ENCODE peak calls at places on chromosomes 11 and 22, in ten cellular contexts. P, N, J, C, U, A, B, W, R and F are unnamed samples.
A peak's percentile ranks its signal among the peaks of the same experiment; 100 is the strongest.

GRCh38 chr11:63494936-63495335 is 4.0 kb upstream of the PLAAT5 start:
- DNase-seq in J (no peak), N (no peak), W (no peak), P (no peak), C (no peak), R (no peak), A (no peak), B (no peak), U (no peak), F (no peak)

GRCh38 chr11:12219732-12220131 is 109.3 kb downstream of the MICAL2 start:
- DNase-seq in A (no peak), C (no peak), U (no peak), J (no peak), B (no peak), N (peak; percentile 71), W (no peak), R (no peak), P (peak; percentile 93), F (no peak)

GRCh38 chr11:75077316-75077715 is 19.4 kb downstream of the OR2AT4 start:
- DNase-seq in J (no peak), R (no peak), P (no peak), C (no peak), U (peak; percentile 49), B (no peak), N (no peak), A (no peak), W (no peak), F (no peak)

GRCh38 chr22:32623943-32624342 is 149.3 kb downstream of the FBXO7 start:
- DNase-seq in N (peak; percentile 86), J (no peak), P (peak; percentile 91), W (no peak), A (peak; percentile 88), B (no peak), R (peak; percentile 80), C (no peak), U (no peak), F (no peak)

GRCh38 chr11:83310718-83311117 is 24.6 kb upstream of the CCDC90B start:
- DNase-seq in W (no peak), C (no peak), A (no peak), R (no peak), U (no peak), N (no peak), P (no peak), J (no peak), B (no peak), F (no peak)

GRCh38 chr11:13073119-13073981 is 64.2 kb downstream of the RASSF10 start:
- DNase-seq in R (no peak), A (peak; percentile 2), P (peak; percentile 10), C (no peak), B (no peak), N (peak; percentile 89), J (no peak), U (peak; percentile 100), W (no peak), F (no peak)

GRCh38 chr22:27621671-27622070 is 179.9 kb downstream of the MN1 start:
- DNase-seq in W (no peak), C (no peak), P (no peak), J (no peak), B (no peak), A (no peak), N (peak; percentile 8), R (no peak), U (no peak), F (no peak)

GRCh38 chr11:121755191-121755590 is 302.4 kb upstream of the SORL1-AS1 start:
- DNase-seq in B (no peak), A (no peak), W (no peak), C (no peak), U (no peak), J (no peak), N (no peak), R (no peak), P (no peak), F (no peak)

GRCh38 chr11:134045799-134046635 is 22.9 kb upstream of the JAM3 start:
- DNase-seq in C (peak; percentile 72), P (peak; percentile 32), A (no peak), U (no peak), B (no peak), W (peak; percentile 61), J (no peak), R (no peak), N (peak; percentile 16), F (peak; percentile 67)

GRCh38 chr22:48615171-48616008 is 1212.3 kb downstream of the BRD1 start:
- DNase-seq in C (no peak), B (no peak), R (no peak), J (no peak), W (no peak), U (no peak), A (no peak), N (no peak), P (no peak), F (no peak)
- TF ChIP-seq CTCF in C (no peak), B (no peak), R (no peak), J (no peak), W (no peak), U (no peak), A (no peak), N (no peak), P (no peak), F (no peak)

DNA sequence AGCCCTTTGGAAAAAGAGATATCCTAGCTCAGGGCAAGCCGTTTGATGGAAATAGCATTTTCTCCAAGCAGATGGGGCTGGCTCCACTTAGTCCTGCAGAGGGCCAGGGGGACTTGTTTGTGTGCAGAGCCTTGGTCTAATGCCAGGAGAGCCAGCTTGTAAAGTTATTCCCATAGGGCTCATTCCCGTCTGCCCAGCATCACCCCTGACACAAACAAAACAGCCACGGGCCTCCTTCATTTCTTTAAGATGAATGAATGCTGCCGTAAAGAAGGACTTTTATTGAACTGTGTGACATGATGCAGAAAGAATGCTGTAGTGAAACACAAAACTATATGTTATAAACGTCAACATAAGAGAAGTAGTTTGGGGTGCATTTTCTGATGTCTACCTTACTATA is 53.0 kb downstream of the NCAM1 start:
- DNase-seq in W (no peak), B (no peak), R (no peak), P (peak; percentile 26), N (no peak), A (no peak), C (no peak), J (no peak), U (no peak), F (no peak)
- TF ChIP-seq CTCF in W (no peak), B (no peak), R (no peak), P (no peak), N (no peak), A (no peak), C (no peak), J (no peak), U (no peak), F (no peak)

GRCh38 chr11:120566176-120566575 is 54.6 kb downstream of the GRIK4 start:
- DNase-seq in R (no peak), P (peak; percentile 17), A (no peak), W (no peak), J (no peak), U (peak; percentile 48), C (peak; percentile 32), N (peak; percentile 75), B (no peak), F (no peak)

GRCh38 chr11:120565436-120566155 is 54.0 kb downstream of the GRIK4 start:
- DNase-seq in U (peak; percentile 36), J (no peak), R (no peak), C (peak; percentile 26), A (no peak), W (no peak), N (peak; percentile 62), P (no peak), B (no peak), F (no peak)

GRCh38 chr11:120563698-120564572 is 52.4 kb downstream of the GRIK4 start:
- DNase-seq in U (no peak), J (peak; percentile 63), B (peak; percentile 46), P (peak; percentile 15), R (no peak), W (peak; percentile 67), C (peak; percentile 60), A (no peak), N (peak; percentile 39), F (no peak)

GRCh38 chr11:120562806-120563425 is 51.4 kb downstream of the GRIK4 start:
- DNase-seq in N (peak; percentile 20), W (peak; percentile 48), C (peak; percentile 19), A (no peak), U (no peak), B (no peak), J (no peak), P (peak; percentile 25), R (no peak), F (no peak)

GRCh38 chr11:120564573-120565301 is 53.2 kb downstream of the GRIK4 start:
- DNase-seq in J (peak; percentile 48), C (peak; percentile 47), A (no peak), W (peak; percentile 78), P (peak; percentile 52), B (peak; percentile 90), N (peak; percentile 72), U (no peak), R (no peak), F (peak; percentile 71)
- TF ChIP-seq CTCF in J (peak; percentile 28), C (peak; percentile 26), A (peak; percentile 32), W (no peak), P (no peak), B (peak; percentile 62), N (no peak), U (peak; percentile 37), R (no peak), F (no peak)

GRCh38 chr11:1827931-1828330 is 6.9 kb upstream of the SYT8 start:
- DNase-seq in B (no peak), N (no peak), U (no peak), J (no peak), W (no peak), R (no peak), P (no peak), C (no peak), A (no peak), F (no peak)

GRCh38 chr11:1825785-1826451 is 8.9 kb upstream of the SYT8 start:
- DNase-seq in C (no peak), P (no peak), J (no peak), U (no peak), R (no peak), A (no peak), W (no peak), B (no peak), N (no peak), F (no peak)

GRCh38 chr11:1825039-1825740 is 9.6 kb upstream of the SYT8 start:
- DNase-seq in N (no peak), C (peak; percentile 94), P (peak; percentile 56), U (no peak), W (peak; percentile 87), B (peak; percentile 72), J (peak; percentile 86), A (no peak), R (no peak), F (no peak)

GRCh38 chr11:1827095-1827797 is 7.5 kb upstream of the SYT8 start:
- DNase-seq in U (peak; percentile 89), B (no peak), R (peak; percentile 59), N (peak; percentile 90), A (no peak), W (no peak), J (no peak), C (no peak), P (peak; percentile 93), F (no peak)

DNA sequence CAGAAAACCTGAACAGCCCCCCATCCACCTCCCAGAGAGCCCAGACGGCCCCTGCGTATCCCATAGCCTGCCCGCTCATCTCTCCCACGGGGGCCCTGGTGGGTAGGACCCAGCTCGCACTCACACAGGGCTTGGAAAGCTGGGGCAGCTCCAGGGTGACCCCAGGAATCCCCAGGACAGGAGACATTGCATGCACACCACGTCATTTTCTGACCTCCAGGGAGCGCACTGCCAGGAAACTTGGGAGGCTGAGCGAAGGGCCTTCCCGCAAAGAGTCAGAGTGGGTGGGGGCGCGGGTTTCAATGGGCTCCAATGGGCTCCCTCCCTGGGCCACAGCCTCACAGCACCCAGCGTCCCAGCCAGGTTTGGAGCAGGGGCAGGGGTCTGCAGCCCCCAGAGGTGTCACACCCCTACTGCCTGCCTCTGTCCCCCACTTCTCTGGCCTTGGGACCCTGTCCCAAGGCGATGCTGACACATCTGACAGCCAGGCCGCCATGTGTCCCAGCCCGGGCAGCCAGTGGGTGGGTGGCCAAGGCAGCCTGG is 8.2 kb upstream of the SYT8 start:
- DNase-seq in U (peak; percentile 74), P (peak; percentile 93), R (peak; percentile 40), B (no peak), A (no peak), W (no peak), C (peak; percentile 58), J (no peak), N (peak; percentile 88), F (no peak)
- TF ChIP-seq CTCF in U (peak; percentile 63), P (peak; percentile 24), R (no peak), B (no peak), A (peak; percentile 24), W (no peak), C (peak; percentile 45), J (no peak), N (no peak), F (no peak)